ENCODE peak calls at places on chromosomes 6 and 20, in nine cellular contexts. M is kidney epithelial cell, T is A549, K is ovary, R is endothelial cell, X is spleen, Y is AG10803, P is Calu3, D is AG04450. C is an unnamed sample.

GRCh38 chr6:1227935-1228753 is 83.8 kb upstream of the FOXQ1 start:
- DNase-seq in T (no peak), X (no peak), P (no peak), R (no peak), Y (no peak), D (no peak), M (no peak), K (no peak), C (no peak)

GRCh38 chr6:148989585-148989984 is 242.8 kb downstream of the UST start:
- DNase-seq in T (no peak), X (no peak), K (no peak), R (no peak), Y (no peak), P (no peak), M (no peak), D (no peak), C (no peak)

GRCh38 chr6:111503660-111504059 is 20.6 kb upstream of the REV3L start:
- DNase-seq in T (no peak), X (no peak), R (no peak), K (no peak), M (no peak), Y (no peak), D (no peak), P (no peak), C (no peak)

GRCh38 chr6:21504790-21505189 is 88.8 kb upstream of the SOX4 start:
- DNase-seq in Y (no peak), X (no peak), P (no peak), M (no peak), T (no peak), D (no peak), R (no peak), K (no peak), C (no peak)

GRCh38 chr6:161922631-161923119 is 648.8 kb upstream of the AGPAT4 start:
- DNase-seq in P (peak; percentile 79), X (no peak), M (peak; percentile 43), T (peak; percentile 48), R (peak; percentile 59), Y (peak; percentile 16), D (peak; percentile 16), K (no peak), C (peak; percentile 26)

GRCh38 chr6:77178821-77179220 is 284.5 kb downstream of the HTR1B start:
- DNase-seq in T (no peak), R (no peak), K (no peak), D (peak; percentile 3), Y (peak; percentile 59), P (no peak), M (no peak), X (no peak), C (no peak)

GRCh38 chr6:6483168-6483567 is 105.4 kb upstream of the LY86 start:
- DNase-seq in R (no peak), M (no peak), D (no peak), Y (no peak), T (no peak), K (no peak), P (no peak), X (no peak), C (no peak)

GRCh38 chr20:31870703-31871601 is 518 bp downstream of the TTLL9 start:
- DNase-seq in D (no peak), R (no peak), P (no peak), M (no peak), X (no peak), Y (no peak), K (no peak), T (no peak), C (no peak)

GRCh38 chr20:49612127-49612738 is 44.3 kb upstream of the PTGIS start:
- DNase-seq in K (no peak), T (no peak), D (no peak), X (no peak), R (no peak), M (no peak), Y (no peak), P (peak; percentile 82), C (no peak)

DNA sequence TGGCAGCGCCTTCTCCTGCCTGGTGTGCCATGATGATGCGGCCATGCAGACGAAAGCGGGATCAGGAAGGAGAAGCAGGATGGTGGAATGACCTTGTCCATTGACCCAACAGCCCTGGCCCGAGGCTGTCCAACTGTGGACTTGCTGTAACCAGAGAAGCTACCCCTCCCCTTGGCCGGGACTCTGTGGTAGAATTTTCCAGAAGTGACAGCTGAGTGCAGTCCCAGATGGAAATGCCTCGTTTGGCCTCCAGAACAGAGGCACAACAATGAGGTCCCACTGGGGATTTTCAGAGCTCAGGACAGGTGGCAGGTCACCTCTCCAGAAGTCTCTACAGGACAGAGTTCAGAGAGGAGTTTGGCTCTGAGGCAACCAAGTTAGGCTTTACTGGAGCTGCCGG is 299.2 kb upstream of the CDH4 start:
- DNase-seq in X (no peak), R (no peak), Y (no peak), D (no peak), T (no peak), M (no peak), P (no peak), K (no peak), C (no peak)
- TF ChIP-seq CTCF in X (no peak), R (no peak), Y (no peak), D (no peak), T (no peak), M (no peak), P (no peak), K (no peak), C (no peak)

GRCh38 chr20:15925376-15925775 is 647.9 kb downstream of the KIF16B start:
- DNase-seq in M (no peak), D (no peak), R (no peak), K (no peak), X (no peak), Y (no peak), P (no peak), T (no peak), C (no peak)

GRCh38 chr20:15928946-15929345 is 644.3 kb downstream of the KIF16B start:
- DNase-seq in M (no peak), K (no peak), T (no peak), P (no peak), D (no peak), R (no peak), X (no peak), Y (no peak), C (no peak)

GRCh38 chr20:15927893-15928650 is 645.2 kb downstream of the KIF16B start:
- DNase-seq in M (no peak), T (no peak), Y (no peak), R (no peak), D (no peak), K (no peak), X (no peak), P (no peak), C (no peak)

GRCh38 chr20:15931897-15932296 is 641.4 kb downstream of the KIF16B start:
- DNase-seq in K (no peak), X (no peak), P (no peak), D (no peak), R (no peak), Y (no peak), M (no peak), T (no peak), C (no peak)

GRCh38 chr20:15930324-15931305 is 642.6 kb downstream of the KIF16B start:
- DNase-seq in D (peak; percentile 3), T (peak; percentile 22), X (no peak), R (no peak), Y (peak; percentile 50), M (no peak), P (no peak), K (no peak), C (peak; percentile 36)
- TF ChIP-seq CTCF in D (peak; percentile 71), T (peak; percentile 44), X (no peak), R (peak; percentile 52), Y (peak; percentile 69), M (peak; percentile 58), P (no peak), K (no peak), C (peak; percentile 63)

GRCh38 chr20:21124190-21124589 is 1.7 kb upstream of the KIZ start:
- DNase-seq in R (no peak), X (no peak), K (no peak), Y (no peak), T (no peak), P (no peak), M (no peak), D (no peak), C (no peak)

GRCh38 chr20:21127201-21127981 is 1.5 kb downstream of the KIZ start:
- DNase-seq in D (no peak), K (no peak), X (no peak), R (no peak), T (no peak), M (no peak), P (no peak), Y (no peak), C (no peak)

GRCh38 chr20:21129861-21130260 is 4.0 kb downstream of the KIZ start:
- DNase-seq in T (no peak), K (no peak), M (no peak), Y (no peak), D (no peak), P (no peak), R (no peak), X (no peak), C (no peak)

GRCh38 chr20:21125849-21126840 is at the start of gene KIZ:
- DNase-seq in X (peak; percentile 100), Y (peak; percentile 95), T (peak; percentile 83), K (peak; percentile 99), D (peak; percentile 86), P (peak; percentile 87), R (peak; percentile 100), M (peak; percentile 58), C (peak; percentile 93)

GRCh38 chr20:21125072-21125848 is 622 bp upstream of the KIZ start:
- DNase-seq in R (peak; percentile 26), T (peak; percentile 88), D (no peak), K (peak; percentile 39), Y (peak; percentile 51), M (no peak), X (peak; percentile 82), P (peak; percentile 12), C (no peak)
- TF ChIP-seq CTCF in R (no peak), T (peak; percentile 12), D (peak; percentile 23), K (no peak), Y (peak; percentile 44), M (peak; percentile 24), X (no peak), P (no peak), C (no peak)

DNA sequence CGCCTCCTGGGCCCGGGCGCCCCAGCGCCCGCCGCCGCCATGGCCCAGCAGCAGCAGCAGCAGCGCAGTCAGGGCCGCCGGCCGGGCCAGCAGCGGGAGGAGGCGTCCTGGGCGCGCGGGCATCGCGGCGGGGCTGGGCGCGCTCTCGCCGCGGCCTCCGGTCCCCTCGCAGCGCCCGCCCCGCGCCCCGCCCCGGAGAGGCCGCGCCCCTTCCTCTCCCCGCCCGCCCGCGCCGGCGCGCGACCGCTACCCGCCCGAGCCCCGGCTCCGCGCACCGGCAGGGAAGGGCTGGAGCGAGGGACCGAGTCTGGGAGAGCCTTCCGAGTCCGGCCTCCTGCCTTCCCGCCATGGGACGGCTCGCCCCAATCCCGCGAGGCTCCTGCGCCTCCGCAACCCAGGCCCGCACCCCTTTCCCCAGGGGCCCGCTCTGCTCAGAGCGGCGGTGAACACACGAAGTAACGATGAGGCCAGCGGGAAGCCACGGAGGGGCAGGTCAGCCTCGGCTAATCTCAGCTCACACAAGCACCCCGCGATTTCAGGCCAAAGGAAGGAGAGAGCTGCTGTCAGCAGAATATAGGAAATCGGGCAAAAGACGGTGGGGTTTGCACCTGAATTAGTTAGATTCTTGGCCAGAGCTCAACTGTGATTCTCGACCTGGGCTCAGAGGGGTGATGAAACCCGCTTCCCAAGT is at the start of gene TXNDC5:
- DNase-seq in P (peak; percentile 76), X (peak; percentile 95), D (no peak), K (peak; percentile 87), M (no peak), T (peak; percentile 64), R (peak; percentile 74), Y (peak; percentile 73), C (peak; percentile 75)
- TF ChIP-seq CTCF in P (no peak), X (no peak), D (no peak), K (no peak), M (no peak), T (no peak), R (no peak), Y (no peak), C (no peak)

GRCh38 chr20:36099106-36099505 is 55.4 kb upstream of the EPB41L1 start:
- DNase-seq in X (no peak), R (no peak), M (no peak), Y (no peak), D (no peak), T (no peak), K (no peak), P (no peak), C (no peak)
- TF ChIP-seq CTCF in X (no peak), R (no peak), M (no peak), Y (no peak), D (no peak), T (no peak), K (no peak), P (no peak), C (no peak)